ENCODE peak calls at places on chromosome 21, in ten cellular contexts. T is upper lobe of right lung, C is heart right ventricle, V is HL-60, B is cardiac muscle cell, E is GM12865, X is dorsolateral prefrontal cortex, M is IMR-90, U is WTC11, R is BJ. D is an unnamed sample.

GRCh38 chr21:41258617-41259016 is 58.0 kb upstream of the FAM3B start:
- DNase-seq in T (no peak), C (no peak), V (no peak), B (no peak), E (no peak), X (no peak), M (peak), U (no peak), R (no peak), D (no peak)

GRCh38 chr21:35062016-35062415 is 12.9 kb upstream of the RUNX1 start:
- DNase-seq in T (no peak), C (no peak), V (no peak), B (no peak), E (no peak), X (no peak), M (no peak), U (no peak), R (no peak), D (no peak)

GRCh38 chr21:15415541-15416261 is 314.1 kb upstream of the USP25 start:
- DNase-seq in T (no peak), C (peak), V (no peak), B (peak), E (no peak), X (no peak), M (no peak), U (no peak), R (no peak), D (no peak)

GRCh38 chr21:19908386-19908785 is 1089.8 kb upstream of the NCAM2 start:
- DNase-seq in T (no peak), C (no peak), V (no peak), B (no peak), E (no peak), X (no peak), M (no peak), U (no peak), R (no peak), D (no peak)

GRCh38 chr21:44473915-44474555 is 18.7 kb downstream of the LRRC3 start:
- DNase-seq in T (no peak), C (no peak), V (no peak), B (no peak), E (no peak), X (no peak), M (no peak), U (no peak), R (no peak), D (no peak)

GRCh38 chr21:34524671-34525601 is 12.9 kb upstream of the KCNE1 start:
- DNase-seq in T (no peak), C (no peak), V (no peak), B (peak), E (no peak), X (no peak), M (peak), U (peak), R (no peak), D (no peak)

GRCh38 chr21:34630536-34631143 is 15.7 kb upstream of the RCAN1 start:
- DNase-seq in T (no peak), C (peak), V (no peak), B (peak), E (peak), X (no peak), M (peak), U (no peak), R (no peak), D (no peak)

GRCh38 chr21:41220208-41220733 is 52.3 kb downstream of the BACE2 start:
- DNase-seq in T (no peak), C (no peak), V (no peak), B (peak), E (no peak), X (no peak), M (no peak), U (no peak), R (no peak), D (no peak)

GRCh38 chr21:34022557-34023335 is 50.6 kb upstream of the MRPS6 start:
- DNase-seq in T (no peak), C (no peak), V (peak), B (no peak), E (peak), X (no peak), M (no peak), U (no peak), R (no peak), D (peak)

GRCh38 chr21:44083631-44084291 is 23.4 kb upstream of the PWP2 start:
- DNase-seq in T (peak), C (no peak), V (no peak), B (no peak), E (no peak), X (no peak), M (no peak), U (no peak), R (no peak), D (no peak)

GRCh38 chr21:28426545-28426944 is 566.1 kb downstream of the LTN1 start:
- DNase-seq in T (no peak), C (no peak), V (no peak), B (no peak), E (no peak), X (no peak), M (peak), U (no peak), R (peak), D (no peak)

GRCh38 chr21:21019681-21020080 is 21.5 kb downstream of the NCAM2 start:
- DNase-seq in T (no peak), C (no peak), V (no peak), B (no peak), E (no peak), X (no peak), M (peak), U (no peak), R (no peak), D (no peak)
- TF ChIP-seq CTCF in T (no peak), C (no peak), V (no peak), B (no peak), E (no peak), X (no peak), M (no peak), U (no peak), R (no peak), D (no peak)

GRCh38 chr21:45749974-45750373 is 106.4 kb downstream of the PCBP3 start:
- DNase-seq in T (no peak), C (no peak), V (no peak), B (no peak), E (no peak), X (no peak), M (no peak), U (no peak), R (no peak), D (no peak)

GRCh38 chr21:45747233-45747766 is 103.8 kb downstream of the PCBP3 start:
- DNase-seq in T (no peak), C (no peak), V (no peak), B (no peak), E (no peak), X (no peak), M (no peak), U (no peak), R (no peak), D (no peak)

GRCh38 chr21:45745256-45745655 is 101.7 kb downstream of the PCBP3 start:
- DNase-seq in T (no peak), C (no peak), V (no peak), B (no peak), E (no peak), X (no peak), M (no peak), U (no peak), R (no peak), D (no peak)

GRCh38 chr21:45748593-45748992 is 105.1 kb downstream of the PCBP3 start:
- DNase-seq in T (no peak), C (no peak), V (no peak), B (no peak), E (no peak), X (no peak), M (no peak), U (no peak), R (no peak), D (no peak)

GRCh38 chr21:45747802-45748445 is 104.4 kb downstream of the PCBP3 start:
- DNase-seq in T (no peak), C (no peak), V (no peak), B (peak), E (no peak), X (no peak), M (peak), U (no peak), R (no peak), D (no peak)
- TF ChIP-seq CTCF in T (no peak), C (no peak), V (no peak), B (no peak), E (no peak), X (no peak), M (no peak), U (no peak), R (no peak), D (no peak)

GRCh38 chr21:37642493-37642892 is 273.8 kb downstream of the KCNJ6 start:
- DNase-seq in T (no peak), C (no peak), V (no peak), B (no peak), E (peak), X (no peak), M (no peak), U (peak), R (no peak), D (no peak)
- TF ChIP-seq CTCF in T (peak), C (peak), V (no peak), B (no peak), E (peak), X (no peak), M (no peak), U (no peak), R (no peak), D (no peak)

DNA sequence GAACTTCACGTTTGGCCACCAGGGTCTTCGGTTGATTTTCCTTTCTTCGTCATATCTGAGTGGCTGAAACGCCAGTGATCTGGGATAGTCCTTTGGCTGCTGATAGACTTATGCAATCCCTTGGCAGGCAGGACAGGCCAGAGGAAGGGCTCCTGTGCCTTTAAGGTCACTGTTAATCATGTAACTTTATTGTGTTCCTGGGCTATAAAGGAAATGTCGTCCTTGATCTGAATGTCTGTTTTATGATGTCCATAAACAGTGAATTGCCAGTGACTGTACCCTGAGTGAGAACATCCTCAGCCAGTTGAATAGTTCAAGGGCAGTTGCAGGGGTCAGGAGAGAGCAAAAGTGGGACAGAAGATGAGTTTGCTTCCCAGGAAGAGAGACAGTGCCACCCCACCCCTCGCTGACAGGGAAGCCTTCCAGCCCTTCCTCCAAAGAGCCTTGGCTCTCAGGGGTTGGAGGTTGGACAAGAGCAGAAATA is 68.0 kb downstream of the PDE9A start:
- DNase-seq in T (no peak), C (peak), V (no peak), B (peak), E (no peak), X (no peak), M (no peak), U (no peak), R (no peak), D (no peak)
- TF ChIP-seq CTCF in T (no peak), C (no peak), V (no peak), B (no peak), E (no peak), X (no peak), M (no peak), U (no peak), R (no peak), D (no peak)

GRCh38 chr21:17512245-17513213 is at the start of gene CXADR:
- DNase-seq in T (peak), C (peak), V (peak), B (peak), E (peak), X (peak), M (no peak), U (peak), R (no peak), D (no peak)
- TF ChIP-seq CTCF in T (peak), C (peak), V (peak), B (peak), E (peak), X (peak), M (peak), U (peak), R (peak), D (peak)

DNA sequence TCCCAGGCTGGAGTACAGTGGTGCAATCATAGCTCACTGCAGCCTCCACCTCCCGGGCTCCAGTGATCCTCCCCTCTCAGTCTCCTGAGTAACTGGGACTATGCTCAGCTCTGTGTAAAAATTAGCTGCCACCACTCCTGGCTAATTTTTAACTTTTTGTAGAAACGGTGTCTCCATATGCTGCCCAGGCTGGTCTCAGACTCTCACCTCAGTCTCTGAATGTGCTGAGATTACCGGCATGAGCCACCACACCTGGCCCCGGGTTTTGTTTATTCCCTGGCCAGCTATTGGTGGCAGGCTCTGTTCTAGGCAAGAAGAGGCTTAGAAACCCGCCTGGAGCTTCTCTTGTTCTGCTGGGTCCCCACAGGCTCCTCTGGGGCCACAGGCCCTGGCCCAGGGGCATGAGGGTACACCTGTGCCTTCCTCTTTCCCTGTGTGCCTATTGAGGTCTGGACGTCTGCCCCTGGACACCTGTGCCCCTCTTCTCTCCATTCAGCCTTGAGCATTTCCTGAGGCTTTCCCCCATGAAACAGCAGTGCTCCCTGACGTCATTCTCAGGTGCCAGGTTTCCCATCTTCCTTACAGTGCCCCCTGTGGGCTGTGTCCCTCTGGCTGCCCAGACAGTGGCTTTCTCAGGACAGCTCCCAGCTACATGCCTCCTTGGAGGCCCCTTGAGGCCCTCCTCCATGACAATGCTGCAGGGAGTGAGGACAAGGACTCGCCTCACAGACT is 57.5 kb downstream of the PCP4 start:
- DNase-seq in T (no peak), C (no peak), V (no peak), B (no peak), E (no peak), X (no peak), M (no peak), U (peak), R (no peak), D (no peak)
- TF ChIP-seq CTCF in T (no peak), C (no peak), V (no peak), B (no peak), E (no peak), X (no peak), M (no peak), U (no peak), R (no peak), D (no peak)

GRCh38 chr21:31566061-31566460 is 93.4 kb upstream of the SOD1 start:
- DNase-seq in T (no peak), C (no peak), V (no peak), B (peak), E (no peak), X (no peak), M (no peak), U (no peak), R (no peak), D (no peak)
- TF ChIP-seq CTCF in T (no peak), C (no peak), V (no peak), B (peak), E (no peak), X (peak), M (no peak), U (no peak), R (no peak), D (no peak)

GRCh38 chr21:31194510-31195293 is 149.4 kb downstream of the TIAM1 start:
- DNase-seq in T (no peak), C (no peak), V (no peak), B (no peak), E (no peak), X (no peak), M (no peak), U (no peak), R (no peak), D (no peak)
- TF ChIP-seq CTCF in T (no peak), C (no peak), V (no peak), B (no peak), E (no peak), X (no peak), M (no peak), U (no peak), R (no peak), D (no peak)